ENCODE peak calls at places on chromosomes 13 and 19, in four cellular contexts. K is GM23338, E is T-helper 1 cell, X is NCI-H460. N is an unnamed sample.

GRCh38 chr19:48806818-48807589 is 3.8 kb downstream of the BCAT2 start:
- DNase-seq in K (peak; percentile 68), E (no peak), X (no peak), N (no peak)

GRCh38 chr19:41906916-41907680 is 21.2 kb downstream of the ERFL start:
- DNase-seq in E (no peak), X (no peak), K (no peak), N (no peak)

GRCh38 chr19:43560687-43561086 is 14.6 kb downstream of the XRCC1 start:
- DNase-seq in X (peak; percentile 14), K (peak; percentile 40), E (no peak), N (no peak)

GRCh38 chr13:43054803-43055802 is 31.7 kb downstream of the DNAJC15 start:
- DNase-seq in K (peak; percentile 87), X (no peak), E (no peak), N (no peak)

GRCh38 chr19:5342573-5343201 is 2.1 kb upstream of the PTPRS start:
- DNase-seq in K (no peak), E (no peak), X (no peak), N (no peak)

GRCh38 chr13:51549050-51549449 is 35.2 kb upstream of the WDFY2 start:
- DNase-seq in X (no peak), E (no peak), K (no peak), N (no peak)

GRCh38 chr13:79866436-79866835 is 385.5 kb downstream of the NDFIP2 start:
- DNase-seq in X (no peak), K (no peak), E (no peak), N (no peak)

GRCh38 chr13:110347535-110348308 is 40.6 kb downstream of the COL4A2 start:
- DNase-seq in X (no peak), E (no peak), K (no peak), N (no peak)

GRCh38 chr19:44813331-44814131 is 4.6 kb downstream of the BCAM start:
- DNase-seq in K (peak; percentile 70), X (no peak), E (no peak), N (no peak)

GRCh38 chr19:2560369-2560768 is 84.4 kb downstream of the GADD45B start:
- DNase-seq in K (no peak), X (no peak), E (no peak), N (no peak)

GRCh38 chr13:99436013-99436412 is 65.3 kb upstream of the TM9SF2 start:
- DNase-seq in K (no peak), E (no peak), X (no peak), N (no peak)

GRCh38 chr19:14181906-14182305 is 24.1 kb downstream of the ADGRL1 start:
- DNase-seq in X (no peak), K (no peak), E (no peak), N (no peak)

GRCh38 chr19:44912854-44913253 is 1.6 kb upstream of the APOC1 start:
- DNase-seq in E (no peak), X (no peak), K (no peak), N (no peak)

GRCh38 chr19:44990966-44991365 is 10.3 kb upstream of the RELB start:
- DNase-seq in K (no peak), X (no peak), E (no peak), N (no peak)

GRCh38 chr19:20787766-20788165 is 11.7 kb downstream of the ZNF66 start:
- DNase-seq in K (no peak), X (no peak), E (no peak), N (no peak)

GRCh38 chr13:70391678-70392077 is 283.4 kb upstream of the KLHL1 start:
- DNase-seq in K (peak; percentile 42), X (no peak), E (no peak), N (no peak)

GRCh38 chr13:21297452-21297851 is 121.0 kb downstream of the MRPL57 start:
- DNase-seq in K (no peak), E (no peak), X (no peak), N (no peak)

GRCh38 chr19:11331502-11331901 is 8.0 kb downstream of the RAB3D start:
- DNase-seq in X (no peak), K (no peak), E (no peak), N (no peak)

GRCh38 chr19:16588089-16588823 is 16.0 kb upstream of the SLC35E1 start:
- DNase-seq in E (peak; percentile 60), X (no peak), K (peak; percentile 43), N (no peak)

GRCh38 chr13:33176526-33176925 is 109.0 kb downstream of the STARD13 start:
- DNase-seq in X (no peak), K (no peak), E (no peak), N (no peak)

GRCh38 chr13:78317030-78317429 is 286.3 kb downstream of the POU4F1 start:
- DNase-seq in X (no peak), K (peak; percentile 34), E (no peak), N (no peak)

GRCh38 chr19:48319647-48320537 is 5.5 kb upstream of the EMP3 start:
- DNase-seq in K (peak; percentile 95), X (peak; percentile 70), E (peak; percentile 67), N (no peak)

GRCh38 chr13:113203507-113204377 is 4.7 kb downstream of the PCID2 start:
- DNase-seq in X (no peak), E (no peak), K (no peak), N (no peak)

GRCh38 chr13:67277581-67277980 is 47.4 kb upstream of the PCDH9 start:
- DNase-seq in K (no peak), E (no peak), X (no peak), N (no peak)

GRCh38 chr13:113964251-113964995 is 9.5 kb downstream of the C13orf46 start:
- DNase-seq in E (no peak), X (no peak), K (no peak), N (no peak)

GRCh38 chr13:97430296-97430695 is 3.7 kb upstream of the RAP2A start:
- DNase-seq in X (no peak), K (no peak), E (no peak), N (no peak)

GRCh38 chr19:29467824-29468401 is 57.9 kb upstream of the VSTM2B start:
- DNase-seq in X (peak; percentile 12), E (no peak), K (peak; percentile 69), N (no peak)

GRCh38 chr13:83125791-83126190 is 756.5 kb downstream of the SLITRK1 start:
- DNase-seq in X (no peak), K (no peak), E (no peak), N (no peak)

GRCh38 chr13:97695684-97696083 is 257.8 kb upstream of the IPO5 start:
- DNase-seq in E (no peak), X (no peak), K (no peak), N (no peak)

GRCh38 chr13:26133851-26134250 is 82.0 kb upstream of the SHISA2 start:
- DNase-seq in K (peak; percentile 42), X (no peak), E (no peak), N (no peak)

GRCh38 chr19:15246198-15246481 is 13.9 kb upstream of the EPHX3 start:
- DNase-seq in X (no peak), E (no peak), K (no peak), N (no peak)

GRCh38 chr13:60613080-60613479 is 216.1 kb downstream of the TDRD3 start:
- DNase-seq in E (no peak), K (no peak), X (no peak), N (no peak)

GRCh38 chr19:8208710-8209110 is 460 bp upstream of the CERS4 start:
- DNase-seq in E (no peak), X (no peak), K (no peak), N (no peak)

GRCh38 chr19:18293642-18294466 is 12.4 kb upstream of the JUND start:
- DNase-seq in K (peak; percentile 56), E (no peak), X (no peak), N (no peak)

GRCh38 chr19:55090564-55090963 is 14.9 kb downstream of the EPS8L1 start:
- DNase-seq in K (no peak), X (no peak), E (no peak), N (no peak)

GRCh38 chr13:26786651-26787295 is 26.2 kb upstream of the GPR12 start:
- DNase-seq in K (no peak), X (no peak), E (no peak), N (no peak)

GRCh38 chr13:50080158-50080855 is 65.1 kb downstream of the KCNRG start:
- DNase-seq in X (no peak), K (peak; percentile 31), E (peak; percentile 11), N (no peak)

GRCh38 chr19:45464274-45464673 is 3.5 kb upstream of the FOSB start:
- DNase-seq in K (no peak), X (no peak), E (no peak), N (no peak)

N was measured in type B pancreatic cell.